ENCODE peak calls at places on chromosomes 7 and 10, in six cellular contexts. One of them, this sample, is unnamed.

GRCh38 chr7:52639126-52639525 is 396.3 kb upstream of the POM121L12 start:
- DNase-seq in psoas muscle: no peak
- DNase-seq in coronary artery: no peak
- DNase-seq in fibroblast of pulmonary artery: no peak
- DNase-seq in BJ: no peak
- DNase-seq in endothelial cell of umbilical vein: no peak
- DNase-seq in this sample: peak

GRCh38 chr7:153380636-153381035 is 621.1 kb downstream of the ACTR3B start:
- DNase-seq in psoas muscle: no peak
- DNase-seq in fibroblast of pulmonary artery: no peak
- DNase-seq in BJ: no peak
- DNase-seq in endothelial cell of umbilical vein: no peak
- DNase-seq in coronary artery: no peak
- DNase-seq in this sample: no peak

GRCh38 chr10:84552478-84552877 is 224.1 kb downstream of the CCSER2 start:
- DNase-seq in endothelial cell of umbilical vein: no peak
- DNase-seq in BJ: no peak
- DNase-seq in coronary artery: no peak
- DNase-seq in psoas muscle: no peak
- DNase-seq in fibroblast of pulmonary artery: no peak
- DNase-seq in this sample: no peak

GRCh38 chr10:18886102-18886501 is 162.5 kb upstream of the MALRD1 start:
- DNase-seq in fibroblast of pulmonary artery: peak
- DNase-seq in psoas muscle: no peak
- DNase-seq in coronary artery: no peak
- DNase-seq in BJ: no peak
- DNase-seq in endothelial cell of umbilical vein: no peak
- DNase-seq in this sample: peak

GRCh38 chr7:27346531-27347260 is 104.1 kb downstream of the EVX1 start:
- DNase-seq in BJ: peak
- DNase-seq in coronary artery: no peak
- DNase-seq in endothelial cell of umbilical vein: peak
- DNase-seq in fibroblast of pulmonary artery: peak
- DNase-seq in psoas muscle: no peak
- DNase-seq in this sample: peak

GRCh38 chr10:122116331-122116730 is 127.4 kb downstream of the TACC2 start:
- DNase-seq in fibroblast of pulmonary artery: peak
- DNase-seq in endothelial cell of umbilical vein: peak
- DNase-seq in coronary artery: no peak
- DNase-seq in BJ: no peak
- DNase-seq in psoas muscle: peak
- DNase-seq in this sample: peak

GRCh38 chr7:39132306-39132705 is 154.6 kb downstream of the POU6F2 start:
- DNase-seq in endothelial cell of umbilical vein: no peak
- DNase-seq in fibroblast of pulmonary artery: no peak
- DNase-seq in coronary artery: no peak
- DNase-seq in BJ: no peak
- DNase-seq in psoas muscle: no peak
- DNase-seq in this sample: no peak

GRCh38 chr7:79782906-79783305 is 329.4 kb upstream of the MAGI2 start:
- DNase-seq in psoas muscle: no peak
- DNase-seq in BJ: no peak
- DNase-seq in coronary artery: no peak
- DNase-seq in endothelial cell of umbilical vein: no peak
- DNase-seq in fibroblast of pulmonary artery: no peak
- DNase-seq in this sample: no peak

GRCh38 chr10:119022846-119023552 is 6.5 kb upstream of the NANOS1 start:
- DNase-seq in coronary artery: no peak
- DNase-seq in psoas muscle: no peak
- DNase-seq in BJ: peak
- DNase-seq in endothelial cell of umbilical vein: no peak
- DNase-seq in fibroblast of pulmonary artery: peak
- DNase-seq in this sample: peak

GRCh38 chr10:4740471-4740870 is 85.5 kb upstream of the AKR1E2 start:
- DNase-seq in coronary artery: no peak
- DNase-seq in BJ: no peak
- DNase-seq in fibroblast of pulmonary artery: no peak
- DNase-seq in endothelial cell of umbilical vein: no peak
- DNase-seq in psoas muscle: no peak
- DNase-seq in this sample: peak

GRCh38 chr10:130707389-130707979 is 571.3 kb downstream of the GLRX3 start:
- DNase-seq in BJ: no peak
- DNase-seq in fibroblast of pulmonary artery: no peak
- DNase-seq in endothelial cell of umbilical vein: no peak
- DNase-seq in psoas muscle: no peak
- DNase-seq in coronary artery: no peak
- DNase-seq in this sample: no peak

GRCh38 chr10:59805043-59805442 is 51.8 kb upstream of the MRLN start:
- DNase-seq in coronary artery: no peak
- DNase-seq in fibroblast of pulmonary artery: peak
- DNase-seq in BJ: no peak
- DNase-seq in endothelial cell of umbilical vein: no peak
- DNase-seq in psoas muscle: peak
- DNase-seq in this sample: no peak

GRCh38 chr10:64215088-64215487 is 693.9 kb downstream of the REEP3 start:
- DNase-seq in psoas muscle: no peak
- DNase-seq in fibroblast of pulmonary artery: no peak
- DNase-seq in endothelial cell of umbilical vein: no peak
- DNase-seq in BJ: no peak
- DNase-seq in coronary artery: no peak
- DNase-seq in this sample: no peak

GRCh38 chr7:47801423-47801822 is 146.8 kb downstream of the PKD1L1 start:
- DNase-seq in endothelial cell of umbilical vein: no peak
- DNase-seq in BJ: no peak
- DNase-seq in fibroblast of pulmonary artery: no peak
- DNase-seq in coronary artery: no peak
- DNase-seq in psoas muscle: no peak
- DNase-seq in this sample: no peak

GRCh38 chr7:5635461-5636445 is 145.7 kb downstream of the RNF216 start:
- DNase-seq in psoas muscle: peak
- DNase-seq in fibroblast of pulmonary artery: no peak
- DNase-seq in endothelial cell of umbilical vein: peak
- DNase-seq in BJ: no peak
- DNase-seq in coronary artery: no peak
- DNase-seq in this sample: no peak

GRCh38 chr7:100825760-100826545 is 1.4 kb downstream of the EPHB4 start:
- DNase-seq in fibroblast of pulmonary artery: peak
- DNase-seq in endothelial cell of umbilical vein: peak
- DNase-seq in psoas muscle: peak
- DNase-seq in BJ: no peak
- DNase-seq in coronary artery: no peak
- DNase-seq in this sample: peak

GRCh38 chr7:92735707-92736106 is 100.7 kb downstream of the CDK6 start:
- DNase-seq in psoas muscle: no peak
- DNase-seq in coronary artery: no peak
- DNase-seq in fibroblast of pulmonary artery: peak
- DNase-seq in endothelial cell of umbilical vein: no peak
- DNase-seq in BJ: peak
- DNase-seq in this sample: peak

GRCh38 chr7:140521426-140521825 is 42.1 kb upstream of the MKRN1 start:
- DNase-seq in coronary artery: no peak
- DNase-seq in psoas muscle: no peak
- DNase-seq in endothelial cell of umbilical vein: no peak
- DNase-seq in fibroblast of pulmonary artery: no peak
- DNase-seq in BJ: no peak
- DNase-seq in this sample: no peak

GRCh38 chr7:140519007-140519399 is 39.7 kb upstream of the MKRN1 start:
- DNase-seq in endothelial cell of umbilical vein: no peak
- DNase-seq in coronary artery: no peak
- DNase-seq in fibroblast of pulmonary artery: no peak
- DNase-seq in BJ: no peak
- DNase-seq in psoas muscle: no peak
- DNase-seq in this sample: no peak

GRCh38 chr7:140517546-140518369 is 38.5 kb upstream of the MKRN1 start:
- DNase-seq in psoas muscle: peak
- DNase-seq in endothelial cell of umbilical vein: peak
- DNase-seq in BJ: peak
- DNase-seq in fibroblast of pulmonary artery: peak
- DNase-seq in coronary artery: peak
- DNase-seq in this sample: peak

DNA sequence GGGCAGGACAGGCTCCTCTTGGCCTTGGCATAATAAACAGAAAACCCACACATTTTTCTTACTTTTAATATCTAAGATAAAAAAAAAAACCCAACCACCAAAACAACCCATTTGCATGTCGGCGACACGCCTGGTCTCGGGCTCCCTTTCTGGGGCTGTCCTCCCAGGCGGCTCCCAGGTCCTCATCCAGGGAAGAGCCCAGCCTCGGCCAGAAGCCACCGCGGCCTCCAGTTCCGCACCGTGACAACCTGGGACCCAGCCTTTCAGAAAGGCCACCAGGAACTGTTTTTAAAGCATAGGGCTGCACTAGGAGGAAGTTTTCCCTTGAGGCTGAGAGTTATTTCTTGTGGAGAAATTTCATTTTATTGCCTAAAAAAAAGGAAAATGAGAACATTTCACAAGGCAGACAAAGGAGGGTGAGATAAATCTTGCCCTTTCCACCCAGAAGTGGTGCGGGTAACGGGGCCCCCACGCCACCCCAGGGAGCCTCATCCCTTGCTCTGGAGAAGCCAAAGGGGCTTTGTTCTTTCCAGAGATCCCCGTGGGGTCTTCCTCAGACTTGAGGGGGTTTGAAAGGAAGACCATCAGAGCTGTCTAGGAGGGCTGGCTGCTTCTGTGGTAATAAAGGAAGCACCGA is 39.2 kb upstream of the MKRN1 start:
- DNase-seq in fibroblast of pulmonary artery: no peak
- DNase-seq in coronary artery: no peak
- DNase-seq in endothelial cell of umbilical vein: no peak
- DNase-seq in psoas muscle: peak
- DNase-seq in BJ: no peak
- DNase-seq in this sample: no peak
- H3K4me3 ChIP-seq in fibroblast of pulmonary artery: no peak
- H3K4me3 ChIP-seq in coronary artery: peak
- H3K4me3 ChIP-seq in endothelial cell of umbilical vein: no peak
- H3K4me3 ChIP-seq in psoas muscle: no peak
- H3K4me3 ChIP-seq in BJ: no peak
- H3K4me3 ChIP-seq in this sample: no peak

GRCh38 chr10:95739046-95739445 is 16.9 kb upstream of the ENTPD1 start:
- DNase-seq in endothelial cell of umbilical vein: no peak
- DNase-seq in psoas muscle: no peak
- DNase-seq in BJ: no peak
- DNase-seq in fibroblast of pulmonary artery: no peak
- DNase-seq in coronary artery: no peak
- DNase-seq in this sample: no peak

GRCh38 chr10:95745487-95745886 is 10.5 kb upstream of the ENTPD1 start:
- DNase-seq in endothelial cell of umbilical vein: no peak
- DNase-seq in fibroblast of pulmonary artery: no peak
- DNase-seq in psoas muscle: no peak
- DNase-seq in coronary artery: no peak
- DNase-seq in BJ: no peak
- DNase-seq in this sample: no peak

GRCh38 chr10:95742529-95742884 is 13.5 kb upstream of the ENTPD1 start:
- DNase-seq in coronary artery: no peak
- DNase-seq in fibroblast of pulmonary artery: peak
- DNase-seq in psoas muscle: no peak
- DNase-seq in endothelial cell of umbilical vein: peak
- DNase-seq in BJ: no peak
- DNase-seq in this sample: peak

GRCh38 chr10:95742962-95743535 is 12.9 kb upstream of the ENTPD1 start:
- DNase-seq in BJ: no peak
- DNase-seq in endothelial cell of umbilical vein: peak
- DNase-seq in fibroblast of pulmonary artery: no peak
- DNase-seq in psoas muscle: no peak
- DNase-seq in coronary artery: no peak
- DNase-seq in this sample: no peak

GRCh38 chr10:95741807-95742528 is 14.0 kb upstream of the ENTPD1 start:
- DNase-seq in psoas muscle: no peak
- DNase-seq in fibroblast of pulmonary artery: peak
- DNase-seq in coronary artery: no peak
- DNase-seq in endothelial cell of umbilical vein: peak
- DNase-seq in BJ: no peak
- DNase-seq in this sample: peak
- TF ChIP-seq CTCF in psoas muscle: no peak
- TF ChIP-seq CTCF in fibroblast of pulmonary artery: peak
- TF ChIP-seq CTCF in coronary artery: no peak
- TF ChIP-seq CTCF in endothelial cell of umbilical vein: peak
- TF ChIP-seq CTCF in BJ: no peak
- TF ChIP-seq CTCF in this sample: peak

GRCh38 chr10:124869941-124870340 is 68.3 kb downstream of the ABRAXAS2 start:
- DNase-seq in endothelial cell of umbilical vein: no peak
- DNase-seq in fibroblast of pulmonary artery: no peak
- DNase-seq in BJ: no peak
- DNase-seq in psoas muscle: no peak
- DNase-seq in coronary artery: no peak
- DNase-seq in this sample: no peak

GRCh38 chr10:124867304-124867703 is 65.7 kb downstream of the ABRAXAS2 start:
- DNase-seq in fibroblast of pulmonary artery: no peak
- DNase-seq in coronary artery: no peak
- DNase-seq in BJ: no peak
- DNase-seq in psoas muscle: no peak
- DNase-seq in endothelial cell of umbilical vein: no peak
- DNase-seq in this sample: no peak

GRCh38 chr10:124865676-124866075 is 64.1 kb downstream of the ABRAXAS2 start:
- DNase-seq in endothelial cell of umbilical vein: no peak
- DNase-seq in fibroblast of pulmonary artery: no peak
- DNase-seq in psoas muscle: no peak
- DNase-seq in coronary artery: no peak
- DNase-seq in BJ: no peak
- DNase-seq in this sample: no peak

GRCh38 chr10:124864421-124865193 is 63.0 kb downstream of the ABRAXAS2 start:
- DNase-seq in psoas muscle: peak
- DNase-seq in BJ: no peak
- DNase-seq in coronary artery: no peak
- DNase-seq in endothelial cell of umbilical vein: no peak
- DNase-seq in fibroblast of pulmonary artery: no peak
- DNase-seq in this sample: no peak

GRCh38 chr10:124866812-124867211 is 65.2 kb downstream of the ABRAXAS2 start:
- DNase-seq in BJ: no peak
- DNase-seq in psoas muscle: no peak
- DNase-seq in endothelial cell of umbilical vein: no peak
- DNase-seq in fibroblast of pulmonary artery: no peak
- DNase-seq in coronary artery: no peak
- DNase-seq in this sample: no peak
- H3K4me3 ChIP-seq in BJ: no peak
- H3K4me3 ChIP-seq in psoas muscle: no peak
- H3K4me3 ChIP-seq in endothelial cell of umbilical vein: no peak
- H3K4me3 ChIP-seq in fibroblast of pulmonary artery: no peak
- H3K4me3 ChIP-seq in coronary artery: no peak
- H3K4me3 ChIP-seq in this sample: no peak

DNA sequence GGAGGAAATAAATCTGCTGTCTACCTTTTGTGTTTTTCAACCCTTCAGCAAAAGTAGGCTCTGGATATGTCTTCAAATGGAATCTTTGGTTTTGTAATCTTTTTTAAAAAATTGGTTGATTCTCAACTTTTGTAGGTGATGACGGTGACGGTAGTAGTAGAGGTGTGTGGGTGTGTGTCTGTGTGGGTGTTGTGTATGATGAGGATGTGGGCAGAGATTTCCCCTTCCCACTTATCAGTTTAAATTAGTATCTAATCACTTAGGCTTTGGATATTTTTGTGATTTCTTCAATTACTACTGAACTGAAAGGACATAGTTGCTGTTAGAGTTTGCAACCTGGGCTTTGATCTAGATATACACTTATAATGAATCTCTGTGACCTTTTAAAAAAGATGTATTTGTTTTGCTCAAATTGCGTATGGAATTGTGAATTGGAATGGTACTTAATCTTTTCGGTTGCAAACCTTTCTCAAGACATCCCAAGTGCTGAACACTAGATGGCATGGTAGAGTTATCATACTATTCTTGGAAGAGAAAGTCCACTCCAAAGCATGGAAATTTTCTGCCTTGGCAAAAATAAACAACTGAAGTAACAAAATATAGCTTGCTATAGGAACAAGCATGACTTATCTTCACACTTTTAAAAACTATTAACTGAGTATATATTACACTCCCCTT is 51.9 kb upstream of the A1CF start:
- DNase-seq in BJ: no peak
- DNase-seq in endothelial cell of umbilical vein: peak
- DNase-seq in psoas muscle: no peak
- DNase-seq in fibroblast of pulmonary artery: peak
- DNase-seq in coronary artery: no peak
- DNase-seq in this sample: peak
- TF ChIP-seq CTCF in BJ: peak
- TF ChIP-seq CTCF in endothelial cell of umbilical vein: peak
- TF ChIP-seq CTCF in psoas muscle: peak
- TF ChIP-seq CTCF in fibroblast of pulmonary artery: peak
- TF ChIP-seq CTCF in coronary artery: no peak
- TF ChIP-seq CTCF in this sample: peak